ENCODE peak calls at places on chromosomes 12 and 14, in nine cellular contexts. W is SK-N-SH, P is HCT116, A is endothelial cell of umbilical vein, I is fibroblast of lung, J is mammary epithelial cell, M is PC-3, Z is GM12878, U is astrocyte. T is an unnamed sample.
A peak's percentile ranks its signal among the peaks of the same experiment; 100 is the strongest.

GRCh38 chr12:24424889-24425600 is 475.6 kb upstream of the SOX5 start:
- DNase-seq in W (peak; percentile 41), P (no peak), A (no peak), I (peak; percentile 18), J (no peak), M (no peak), Z (no peak), U (no peak), T (no peak)

GRCh38 chr12:67193705-67194104 is 75.5 kb upstream of the CAND1 start:
- DNase-seq in W (no peak), P (no peak), A (peak; percentile 24), I (peak; percentile 34), J (peak; percentile 26), M (peak; percentile 55), Z (no peak), U (peak; percentile 27), T (peak; percentile 71)

GRCh38 chr12:109738878-109739665 is 25.4 kb downstream of the FAM222A start:
- DNase-seq in W (peak; percentile 6), P (no peak), A (no peak), I (peak; percentile 32), J (no peak), M (peak; percentile 11), Z (no peak), U (peak; percentile 10), T (no peak)

GRCh38 chr14:102255401-102256190 is 49.4 kb downstream of the MOK start:
- DNase-seq in W (no peak), P (no peak), A (no peak), I (peak; percentile 83), J (no peak), M (no peak), Z (no peak), U (peak; percentile 74), T (no peak)

GRCh38 chr12:16121953-16122352 is 155.5 kb downstream of the SLC15A5 start:
- DNase-seq in W (no peak), P (no peak), A (no peak), I (no peak), J (no peak), M (no peak), Z (no peak), U (no peak), T (no peak)

GRCh38 chr14:60656755-60657608 is 7.7 kb upstream of the SIX1 start:
- DNase-seq in W (peak; percentile 71), P (no peak), A (peak; percentile 65), I (peak; percentile 68), J (peak; percentile 68), M (peak; percentile 76), Z (peak; percentile 31), U (peak; percentile 49), T (peak; percentile 97)

GRCh38 chr14:92460916-92461579 is 52.5 kb upstream of the RIN3 start:
- DNase-seq in W (no peak), P (no peak), A (peak; percentile 95), I (peak; percentile 86), J (no peak), M (peak; percentile 17), Z (peak; percentile 61), U (peak; percentile 82), T (no peak)

GRCh38 chr12:109134186-109134917 is 18.0 kb downstream of the ACACB start:
- DNase-seq in W (peak; percentile 60), P (peak; percentile 27), A (no peak), I (no peak), J (peak; percentile 3), M (peak; percentile 63), Z (no peak), U (no peak), T (no peak)

GRCh38 chr12:128076188-128076587 is 190.8 kb upstream of the TMEM132C start:
- DNase-seq in W (no peak), P (no peak), A (no peak), I (peak; percentile 96), J (no peak), M (peak; percentile 72), Z (no peak), U (peak; percentile 96), T (no peak)

GRCh38 chr12:55631056-55631455 is 5.6 kb upstream of the OR10P1 start:
- DNase-seq in W (no peak), P (no peak), A (no peak), I (no peak), J (no peak), M (no peak), Z (no peak), U (no peak), T (no peak)

GRCh38 chr12:55631743-55632142 is 4.9 kb upstream of the OR10P1 start:
- DNase-seq in W (no peak), P (no peak), A (no peak), I (no peak), J (no peak), M (no peak), Z (no peak), U (no peak), T (no peak)

GRCh38 chr12:55634186-55634585 is 2.5 kb upstream of the OR10P1 start:
- DNase-seq in W (no peak), P (no peak), A (no peak), I (no peak), J (no peak), M (no peak), Z (no peak), U (no peak), T (no peak)

GRCh38 chr12:55626154-55626553 is 10.5 kb upstream of the OR10P1 start:
- DNase-seq in W (no peak), P (no peak), A (no peak), I (no peak), J (no peak), M (no peak), Z (no peak), U (no peak), T (no peak)

DNA sequence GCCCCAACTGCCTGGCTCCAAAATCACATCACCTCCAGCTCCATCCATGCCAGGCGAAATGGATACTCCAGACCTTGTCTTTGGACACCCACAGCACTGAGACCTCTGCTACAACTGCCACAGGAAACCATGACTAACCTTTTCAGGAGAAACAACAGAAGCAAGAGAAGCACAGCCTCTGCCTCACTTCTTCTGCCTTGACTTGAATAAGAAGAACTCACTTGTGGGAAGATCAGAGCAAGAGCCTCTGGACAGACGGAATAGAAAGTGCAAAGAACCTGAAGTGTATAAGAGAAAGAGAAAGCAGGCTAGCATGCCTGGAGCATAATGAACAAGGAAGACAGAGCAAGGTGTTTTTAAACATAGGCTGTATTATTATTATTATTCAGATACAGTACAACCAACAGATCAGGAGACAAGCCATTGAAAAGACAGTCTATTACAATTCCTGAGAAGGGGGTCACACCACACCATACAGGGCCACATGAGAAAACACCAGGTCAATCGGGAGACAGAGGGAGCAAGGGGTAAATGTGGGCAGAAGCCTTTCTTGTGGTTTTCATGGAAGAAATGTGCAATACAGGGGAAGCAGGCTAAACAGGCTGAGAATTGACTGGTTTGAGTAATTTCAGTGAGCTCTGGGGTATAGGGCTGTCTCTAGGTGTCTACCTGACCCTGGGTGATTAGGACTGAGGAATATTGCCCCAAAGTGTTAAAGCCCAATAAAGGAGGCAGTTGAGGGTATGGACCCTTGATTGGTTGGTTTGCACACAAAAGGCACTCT is 7.4 kb upstream of the OR10P1 start:
- DNase-seq in W (no peak), P (no peak), A (no peak), I (no peak), J (no peak), M (no peak), Z (no peak), U (no peak), T (no peak)
- H3K27ac ChIP-seq in W (no peak overlapping the region), P (no peak overlapping the region), A (no peak overlapping the region), I (no peak overlapping the region), J (no peak overlapping the region), M (no peak overlapping the region), Z (no peak overlapping the region), U (no peak overlapping the region), T (no peak overlapping the region)

DNA sequence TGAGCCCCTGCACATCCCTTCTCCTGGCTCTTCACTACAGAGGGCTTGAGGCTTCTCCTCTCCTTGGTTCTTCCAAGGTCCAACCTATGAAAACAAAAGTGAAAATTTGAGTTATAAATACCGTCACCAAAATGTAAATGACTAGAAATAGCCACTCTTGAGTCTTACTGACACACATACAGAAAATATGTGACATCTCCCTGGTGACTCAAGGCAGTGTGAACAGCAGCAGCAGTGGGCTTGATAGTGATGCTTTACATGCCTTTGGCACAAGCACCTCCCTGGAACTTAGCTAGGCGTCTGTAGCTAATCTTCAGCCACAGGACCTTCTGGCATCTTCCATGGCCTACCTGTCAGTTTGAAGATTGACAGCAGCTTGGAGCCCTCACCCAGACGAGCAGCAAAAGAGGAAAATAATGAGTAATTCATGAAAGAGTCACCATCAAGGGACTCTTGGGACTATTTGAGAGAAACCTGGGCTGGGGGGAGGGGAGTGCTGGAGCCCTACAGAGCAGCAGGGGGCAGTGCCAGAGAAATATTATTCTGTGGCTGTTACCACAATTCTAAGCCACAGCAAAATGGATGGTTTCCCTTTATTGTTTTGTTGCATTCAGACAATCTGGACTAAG is 158.0 kb downstream of the KCNK10 start:
- DNase-seq in W (no peak), P (no peak), A (no peak), I (peak; percentile 1), J (no peak), M (no peak), Z (no peak), U (no peak), T (peak; percentile 53)
- H3K9ac ChIP-seq in W (no peak overlapping the region), P (no peak overlapping the region), A (no peak overlapping the region), I (no peak overlapping the region), J (no peak overlapping the region), M (no peak overlapping the region), Z (no peak overlapping the region), U (no peak overlapping the region), T (no peak overlapping the region)

GRCh38 chr12:82838827-82839226 is 152.1 kb downstream of the TMTC2 start:
- DNase-seq in W (no peak), P (no peak), A (no peak), I (no peak), J (no peak), M (no peak), Z (no peak), U (no peak), T (no peak)
- H3K27ac ChIP-seq in W (no peak overlapping the region), P (no peak overlapping the region), A (no peak overlapping the region), I (no peak overlapping the region), J (no peak overlapping the region), M (no peak overlapping the region), Z (no peak overlapping the region), U (no peak overlapping the region), T (no peak overlapping the region)

GRCh38 chr14:76337619-76338545 is 38.1 kb upstream of the ESRRB start:
- DNase-seq in W (peak; percentile 85), P (no peak), A (no peak), I (no peak), J (peak; percentile 23), M (peak; percentile 30), Z (no peak), U (no peak), T (no peak)
- H3K9ac ChIP-seq in W (no peak overlapping the region), P (no peak overlapping the region), A (no peak overlapping the region), I (no peak overlapping the region), J (no peak overlapping the region), M (no peak overlapping the region), Z (no peak overlapping the region), U (no peak overlapping the region), T (no peak overlapping the region)

DNA sequence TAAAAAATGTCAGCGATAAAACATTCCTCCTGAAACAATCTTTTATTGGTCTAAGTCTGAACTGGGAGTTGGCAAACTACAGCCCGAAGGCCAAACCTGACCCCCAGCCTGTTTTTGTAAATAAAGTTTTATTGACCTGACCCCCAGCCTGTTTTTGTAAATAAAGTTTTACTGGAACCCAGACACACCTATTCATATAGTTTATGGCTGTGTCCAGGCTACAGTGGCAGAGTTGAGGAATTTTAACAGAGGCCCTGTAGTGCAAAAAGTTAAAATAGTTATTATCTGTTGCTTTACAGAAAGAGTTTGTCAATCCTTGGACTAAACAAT is 12.1 kb upstream of the SCARB1 start:
- DNase-seq in W (no peak), P (no peak), A (no peak), I (no peak), J (no peak), M (no peak), Z (no peak), U (no peak), T (no peak)
- H3K27ac ChIP-seq in W (no peak overlapping the region), P (no peak overlapping the region), A (no peak overlapping the region), I (no peak overlapping the region), J (no peak overlapping the region), M (no peak overlapping the region), Z (no peak overlapping the region), U (no peak overlapping the region), T (no peak overlapping the region)

T was measured in Karpas-422.